ENCODE peak calls at places on chromosomes 11 and 22, in six cellular contexts. One of them, this sample, is unnamed.
A peak's percentile ranks its signal among the peaks of the same experiment; 100 is the strongest.

GRCh38 chr11:107545101-107545514 is 20.4 kb downstream of the ALKBH8 start:
- DNase-seq in Right ventricle myocardium superior: no peak
- DNase-seq in stimulated activated CD8-positive, alpha-beta memory T cell treated with anti-CD3 and anti-CD28 coated beads, Interleukin-4, amount 100 ng/mL, for 4 hours: no peak
- DNase-seq in GM04504: no peak
- DNase-seq in EH: peak; percentile 55
- DNase-seq in GM12865: peak; percentile 13
- DNase-seq in this sample: no peak

GRCh38 chr22:24894220-24894975 is 52.1 kb downstream of the LHFPL7 start:
- DNase-seq in stimulated activated CD8-positive, alpha-beta memory T cell treated with anti-CD3 and anti-CD28 coated beads, Interleukin-4, amount 100 ng/mL, for 4 hours: no peak
- DNase-seq in Right ventricle myocardium superior: peak; percentile 86
- DNase-seq in GM12865: peak; percentile 35
- DNase-seq in GM04504: peak; percentile 70
- DNase-seq in EH: peak; percentile 67
- DNase-seq in this sample: peak; percentile 19

GRCh38 chr11:117039897-117040296 is 58.3 kb downstream of the SIK3 start:
- DNase-seq in Right ventricle myocardium superior: no peak
- DNase-seq in GM04504: no peak
- DNase-seq in EH: no peak
- DNase-seq in stimulated activated CD8-positive, alpha-beta memory T cell treated with anti-CD3 and anti-CD28 coated beads, Interleukin-4, amount 100 ng/mL, for 4 hours: no peak
- DNase-seq in GM12865: no peak
- DNase-seq in this sample: no peak

GRCh38 chr11:130783322-130783721 is 133.0 kb downstream of the SNX19 start:
- DNase-seq in EH: no peak
- DNase-seq in GM04504: no peak
- DNase-seq in stimulated activated CD8-positive, alpha-beta memory T cell treated with anti-CD3 and anti-CD28 coated beads, Interleukin-4, amount 100 ng/mL, for 4 hours: no peak
- DNase-seq in GM12865: no peak
- DNase-seq in Right ventricle myocardium superior: no peak
- DNase-seq in this sample: no peak

GRCh38 chr11:95256204-95256819 is 25.3 kb upstream of the SESN3 start:
- DNase-seq in GM04504: no peak
- DNase-seq in Right ventricle myocardium superior: no peak
- DNase-seq in GM12865: peak; percentile 38
- DNase-seq in EH: no peak
- DNase-seq in stimulated activated CD8-positive, alpha-beta memory T cell treated with anti-CD3 and anti-CD28 coated beads, Interleukin-4, amount 100 ng/mL, for 4 hours: no peak
- DNase-seq in this sample: no peak

GRCh38 chr22:49510718-49511117 is 317.0 kb downstream of the BRD1 start:
- DNase-seq in Right ventricle myocardium superior: no peak
- DNase-seq in stimulated activated CD8-positive, alpha-beta memory T cell treated with anti-CD3 and anti-CD28 coated beads, Interleukin-4, amount 100 ng/mL, for 4 hours: no peak
- DNase-seq in GM04504: no peak
- DNase-seq in EH: no peak
- DNase-seq in GM12865: no peak
- DNase-seq in this sample: no peak

GRCh38 chr11:76665921-76666351 is 4.6 kb downstream of the LRRC32 start:
- DNase-seq in EH: no peak
- DNase-seq in Right ventricle myocardium superior: peak; percentile 39
- DNase-seq in stimulated activated CD8-positive, alpha-beta memory T cell treated with anti-CD3 and anti-CD28 coated beads, Interleukin-4, amount 100 ng/mL, for 4 hours: no peak
- DNase-seq in GM04504: no peak
- DNase-seq in GM12865: no peak
- DNase-seq in this sample: no peak

GRCh38 chr11:110433393-110434333 is 3.9 kb downstream of the FDX1 start:
- DNase-seq in GM12865: peak; percentile 14
- DNase-seq in Right ventricle myocardium superior: no peak
- DNase-seq in stimulated activated CD8-positive, alpha-beta memory T cell treated with anti-CD3 and anti-CD28 coated beads, Interleukin-4, amount 100 ng/mL, for 4 hours: no peak
- DNase-seq in GM04504: no peak
- DNase-seq in EH: peak; percentile 42
- DNase-seq in this sample: no peak

GRCh38 chr22:27213766-27214581 is 556.6 kb downstream of the MIAT start:
- DNase-seq in stimulated activated CD8-positive, alpha-beta memory T cell treated with anti-CD3 and anti-CD28 coated beads, Interleukin-4, amount 100 ng/mL, for 4 hours: no peak
- DNase-seq in GM12865: no peak
- DNase-seq in GM04504: no peak
- DNase-seq in EH: no peak
- DNase-seq in Right ventricle myocardium superior: peak; percentile 83
- DNase-seq in this sample: no peak

GRCh38 chr11:72738199-72739141 is 13.7 kb downstream of the ARAP1 start:
- DNase-seq in stimulated activated CD8-positive, alpha-beta memory T cell treated with anti-CD3 and anti-CD28 coated beads, Interleukin-4, amount 100 ng/mL, for 4 hours: no peak
- DNase-seq in GM12865: peak; percentile 81
- DNase-seq in EH: peak; percentile 45
- DNase-seq in GM04504: peak; percentile 30
- DNase-seq in Right ventricle myocardium superior: peak; percentile 73
- DNase-seq in this sample: no peak

GRCh38 chr11:33734441-33735165 is 1.6 kb downstream of the CD59 start:
- DNase-seq in GM04504: no peak
- DNase-seq in EH: peak; percentile 62
- DNase-seq in GM12865: no peak
- DNase-seq in stimulated activated CD8-positive, alpha-beta memory T cell treated with anti-CD3 and anti-CD28 coated beads, Interleukin-4, amount 100 ng/mL, for 4 hours: no peak
- DNase-seq in Right ventricle myocardium superior: peak; percentile 48
- DNase-seq in this sample: no peak

GRCh38 chr22:41948142-41948541 is 1.2 kb upstream of the CENPM start:
- DNase-seq in GM12865: no peak
- DNase-seq in GM04504: no peak
- DNase-seq in stimulated activated CD8-positive, alpha-beta memory T cell treated with anti-CD3 and anti-CD28 coated beads, Interleukin-4, amount 100 ng/mL, for 4 hours: no peak
- DNase-seq in EH: no peak
- DNase-seq in Right ventricle myocardium superior: no peak
- DNase-seq in this sample: no peak

GRCh38 chr11:77040401-77040777 is 6.2 kb downstream of the B3GNT6 start:
- DNase-seq in GM04504: no peak
- DNase-seq in EH: no peak
- DNase-seq in Right ventricle myocardium superior: no peak
- DNase-seq in stimulated activated CD8-positive, alpha-beta memory T cell treated with anti-CD3 and anti-CD28 coated beads, Interleukin-4, amount 100 ng/mL, for 4 hours: no peak
- DNase-seq in GM12865: no peak
- DNase-seq in this sample: no peak

GRCh38 chr11:57269580-57270021 is 32.6 kb upstream of the APLNR start:
- DNase-seq in GM04504: no peak
- DNase-seq in EH: peak; percentile 63
- DNase-seq in Right ventricle myocardium superior: no peak
- DNase-seq in stimulated activated CD8-positive, alpha-beta memory T cell treated with anti-CD3 and anti-CD28 coated beads, Interleukin-4, amount 100 ng/mL, for 4 hours: no peak
- DNase-seq in GM12865: no peak
- DNase-seq in this sample: no peak

GRCh38 chr11:125141686-125142535 is 22.6 kb upstream of the PKNOX2 start:
- DNase-seq in stimulated activated CD8-positive, alpha-beta memory T cell treated with anti-CD3 and anti-CD28 coated beads, Interleukin-4, amount 100 ng/mL, for 4 hours: peak; percentile 48
- DNase-seq in Right ventricle myocardium superior: peak; percentile 64
- DNase-seq in GM04504: no peak
- DNase-seq in EH: peak; percentile 52
- DNase-seq in GM12865: peak; percentile 47
- DNase-seq in this sample: no peak

GRCh38 chr11:42770444-42771065 is 541.2 kb upstream of the API5 start:
- DNase-seq in GM12865: peak; percentile 49
- DNase-seq in stimulated activated CD8-positive, alpha-beta memory T cell treated with anti-CD3 and anti-CD28 coated beads, Interleukin-4, amount 100 ng/mL, for 4 hours: no peak
- DNase-seq in EH: peak; percentile 3
- DNase-seq in Right ventricle myocardium superior: no peak
- DNase-seq in GM04504: peak; percentile 10
- DNase-seq in this sample: no peak

GRCh38 chr22:37273126-37273845 is 9.0 kb upstream of the CYTH4 start:
- DNase-seq in Right ventricle myocardium superior: no peak
- DNase-seq in stimulated activated CD8-positive, alpha-beta memory T cell treated with anti-CD3 and anti-CD28 coated beads, Interleukin-4, amount 100 ng/mL, for 4 hours: no peak
- DNase-seq in EH: peak; percentile 91
- DNase-seq in GM04504: no peak
- DNase-seq in GM12865: peak; percentile 45
- DNase-seq in this sample: no peak

GRCh38 chr11:43547411-43547718 is 133.2 kb upstream of the HSD17B12 start:
- DNase-seq in GM12865: no peak
- DNase-seq in GM04504: no peak
- DNase-seq in EH: no peak
- DNase-seq in stimulated activated CD8-positive, alpha-beta memory T cell treated with anti-CD3 and anti-CD28 coated beads, Interleukin-4, amount 100 ng/mL, for 4 hours: no peak
- DNase-seq in Right ventricle myocardium superior: peak; percentile 37
- DNase-seq in this sample: no peak

GRCh38 chr11:83070878-83071640 is 638 bp downstream of the RAB30 start:
- DNase-seq in GM04504: no peak
- DNase-seq in stimulated activated CD8-positive, alpha-beta memory T cell treated with anti-CD3 and anti-CD28 coated beads, Interleukin-4, amount 100 ng/mL, for 4 hours: no peak
- DNase-seq in EH: peak; percentile 40
- DNase-seq in Right ventricle myocardium superior: peak; percentile 62
- DNase-seq in GM12865: no peak
- DNase-seq in this sample: peak; percentile 21

GRCh38 chr11:17734986-17735822 is 623 bp downstream of the KCNC1 start:
- DNase-seq in stimulated activated CD8-positive, alpha-beta memory T cell treated with anti-CD3 and anti-CD28 coated beads, Interleukin-4, amount 100 ng/mL, for 4 hours: no peak
- DNase-seq in Right ventricle myocardium superior: peak; percentile 78
- DNase-seq in GM12865: peak; percentile 55
- DNase-seq in GM04504: peak; percentile 35
- DNase-seq in EH: peak; percentile 74
- DNase-seq in this sample: peak; percentile 59

GRCh38 chr11:124867700-124868099 is 2.5 kb downstream of the ROBO3 start:
- DNase-seq in stimulated activated CD8-positive, alpha-beta memory T cell treated with anti-CD3 and anti-CD28 coated beads, Interleukin-4, amount 100 ng/mL, for 4 hours: no peak
- DNase-seq in Right ventricle myocardium superior: no peak
- DNase-seq in GM04504: no peak
- DNase-seq in GM12865: peak; percentile 29
- DNase-seq in EH: peak; percentile 40
- DNase-seq in this sample: no peak

GRCh38 chr11:8604078-8604723 is 10.2 kb upstream of the STK33 start:
- DNase-seq in EH: peak; percentile 100
- DNase-seq in GM12865: peak; percentile 66
- DNase-seq in GM04504: peak; percentile 100
- DNase-seq in stimulated activated CD8-positive, alpha-beta memory T cell treated with anti-CD3 and anti-CD28 coated beads, Interleukin-4, amount 100 ng/mL, for 4 hours: no peak
- DNase-seq in Right ventricle myocardium superior: peak; percentile 62
- DNase-seq in this sample: peak; percentile 99

GRCh38 chr11:75811485-75811884 is 3.5 kb upstream of the UVRAG start:
- DNase-seq in GM12865: peak; percentile 51
- DNase-seq in stimulated activated CD8-positive, alpha-beta memory T cell treated with anti-CD3 and anti-CD28 coated beads, Interleukin-4, amount 100 ng/mL, for 4 hours: no peak
- DNase-seq in Right ventricle myocardium superior: no peak
- DNase-seq in EH: no peak
- DNase-seq in GM04504: no peak
- DNase-seq in this sample: no peak

GRCh38 chr11:124837491-124837856 is 27.8 kb upstream of the ROBO3 start:
- DNase-seq in GM04504: peak; percentile 57
- DNase-seq in EH: peak; percentile 79
- DNase-seq in GM12865: peak; percentile 52
- DNase-seq in stimulated activated CD8-positive, alpha-beta memory T cell treated with anti-CD3 and anti-CD28 coated beads, Interleukin-4, amount 100 ng/mL, for 4 hours: no peak
- DNase-seq in Right ventricle myocardium superior: no peak
- DNase-seq in this sample: peak; percentile 59

GRCh38 chr22:41197808-41198585 is 7.1 kb upstream of the L3MBTL2 start:
- DNase-seq in EH: peak; percentile 48
- DNase-seq in GM12865: no peak
- DNase-seq in stimulated activated CD8-positive, alpha-beta memory T cell treated with anti-CD3 and anti-CD28 coated beads, Interleukin-4, amount 100 ng/mL, for 4 hours: no peak
- DNase-seq in GM04504: no peak
- DNase-seq in Right ventricle myocardium superior: peak; percentile 68
- DNase-seq in this sample: no peak

GRCh38 chr11:34680918-34681554 is 60.1 kb downstream of the EHF start:
- DNase-seq in GM04504: peak; percentile 17
- DNase-seq in stimulated activated CD8-positive, alpha-beta memory T cell treated with anti-CD3 and anti-CD28 coated beads, Interleukin-4, amount 100 ng/mL, for 4 hours: no peak
- DNase-seq in GM12865: no peak
- DNase-seq in Right ventricle myocardium superior: no peak
- DNase-seq in EH: peak; percentile 58
- DNase-seq in this sample: peak; percentile 33

GRCh38 chr11:9148727-9149126 is 57.3 kb upstream of the SCUBE2 start:
- DNase-seq in Right ventricle myocardium superior: no peak
- DNase-seq in GM12865: no peak
- DNase-seq in GM04504: no peak
- DNase-seq in EH: no peak
- DNase-seq in stimulated activated CD8-positive, alpha-beta memory T cell treated with anti-CD3 and anti-CD28 coated beads, Interleukin-4, amount 100 ng/mL, for 4 hours: no peak
- DNase-seq in this sample: no peak